ENCODE peak calls at places on chromosomes 4 and X, in four cellular contexts. C is BJ, E is fibroblast of the aortic adventitia, J is lower leg skin. I is an unnamed sample.
A peak's percentile ranks its signal among the peaks of the same experiment; 100 is the strongest.

GRCh38 chrX:54043084-54043483 is 1.2 kb downstream of the PHF8 start:
- DNase-seq in C (no peak), E (no peak), J (no peak), I (no peak)

GRCh38 chr4:168886361-168886760 is 123.7 kb downstream of the CBR4 start:
- DNase-seq in C (no peak), E (no peak), J (no peak), I (no peak)

GRCh38 chrX:40227111-40227510 is 129.4 kb upstream of the BCOR start:
- DNase-seq in C (no peak), E (no peak), J (no peak), I (no peak)

GRCh38 chrX:151713859-151714258 is 2.0 kb upstream of the FATE1 start:
- DNase-seq in C (no peak), E (peak; percentile 5), J (no peak), I (no peak)

GRCh38 chr4:30716158-30716557 is 4.0 kb upstream of the PCDH7 start:
- DNase-seq in C (no peak), E (peak; percentile 66), J (no peak), I (no peak)

GRCh38 chrX:109704563-109704962 is 28.5 kb downstream of the ACSL4 start:
- DNase-seq in C (no peak), E (no peak), J (no peak), I (no peak)

GRCh38 chr4:113596396-113596795 is 165.1 kb downstream of the CAMK2D start:
- DNase-seq in C (no peak), E (no peak), J (no peak), I (no peak)

GRCh38 chr4:10086506-10087120 is 30.0 kb downstream of the WDR1 start:
- DNase-seq in C (no peak), E (no peak), J (no peak), I (peak; percentile 24)

GRCh38 chrX:39201305-39201990 is 400.2 kb downstream of the MID1IP1 start:
- DNase-seq in C (no peak), E (peak; percentile 2), J (no peak), I (no peak)

GRCh38 chr4:75939890-75940691 is 722 bp downstream of the NAAA start:
- DNase-seq in C (no peak), E (peak; percentile 45), J (peak; percentile 93), I (peak; percentile 67)

GRCh38 chr4:82519072-82519471 is 42.7 kb downstream of the TMEM150C start:
- DNase-seq in C (no peak), E (peak; percentile 71), J (no peak), I (no peak)

DNA sequence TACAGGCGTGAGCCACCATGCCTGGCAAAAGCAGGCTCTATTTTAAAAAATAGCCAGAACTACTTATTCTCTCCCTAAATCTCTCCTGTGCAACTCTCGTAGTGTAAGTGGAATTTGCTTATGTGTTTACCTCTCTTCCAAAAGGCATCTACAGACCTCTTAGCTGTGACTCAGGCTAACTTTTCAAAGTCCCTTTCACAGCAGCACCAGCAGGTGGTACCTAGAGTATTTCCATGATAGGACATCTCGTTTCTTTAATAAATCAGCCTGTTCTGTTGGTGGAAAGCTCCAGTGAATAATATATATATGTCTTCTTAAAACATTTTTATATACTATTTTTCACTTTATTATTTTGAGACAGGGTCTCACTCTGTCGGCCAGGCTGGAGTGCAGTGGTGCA is 89.0 kb downstream of the NSUN7 start:
- DNase-seq in C (no peak), E (no peak), J (no peak), I (no peak)
- TF ChIP-seq CTCF in C (peak; percentile 17), E (no peak), J (no peak), I (no peak)

DNA sequence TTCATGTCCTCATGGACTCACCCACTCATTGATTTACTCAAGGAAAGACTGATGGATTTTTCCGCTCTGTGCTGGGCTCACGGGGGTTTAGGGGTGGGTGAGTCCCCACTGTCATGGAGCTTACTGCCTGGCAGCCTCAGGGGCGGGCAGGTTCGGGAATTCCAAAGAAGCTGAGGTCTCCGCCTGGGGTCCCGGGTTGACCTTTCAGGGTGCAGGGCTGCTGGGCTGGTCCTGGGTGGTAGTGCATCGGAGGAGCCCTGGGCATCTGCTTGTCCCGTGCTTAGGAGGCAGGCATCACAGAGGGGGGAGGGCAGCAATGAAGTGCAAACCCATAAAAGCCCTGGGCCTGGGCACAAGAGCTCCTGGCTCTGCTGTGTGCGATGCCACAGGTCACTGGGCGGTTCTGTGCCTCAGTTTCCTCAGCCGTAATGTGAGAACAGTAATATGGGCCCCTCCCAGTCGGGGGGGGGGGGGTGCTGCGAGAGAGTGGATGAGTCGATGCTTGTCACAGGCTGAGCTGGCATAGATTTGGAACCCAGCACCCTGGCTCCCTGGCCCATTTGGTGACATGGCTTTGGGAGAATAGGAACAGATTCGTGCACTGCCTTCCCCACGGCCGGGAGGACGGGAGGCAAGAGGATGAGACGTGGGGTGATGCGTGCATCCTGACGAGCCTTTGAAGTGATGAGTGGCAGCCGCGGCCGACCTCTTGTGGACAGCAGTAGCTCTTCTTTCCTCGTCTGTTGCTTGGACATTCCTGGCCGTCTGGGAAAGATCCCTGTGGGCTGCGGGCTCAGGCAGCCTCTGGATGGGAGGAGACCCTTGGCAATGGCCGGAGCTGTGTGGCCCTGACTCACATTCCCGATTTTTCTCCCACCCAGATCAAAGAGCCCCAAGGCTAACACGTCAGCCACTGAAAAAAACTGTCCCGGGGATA is 42.0 kb downstream of the PSAPL1 start:
- DNase-seq in C (no peak), E (peak; percentile 15), J (no peak), I (peak; percentile 41)
- TF ChIP-seq CTCF in C (peak; percentile 38), E (no peak), J (no peak), I (no peak)

DNA sequence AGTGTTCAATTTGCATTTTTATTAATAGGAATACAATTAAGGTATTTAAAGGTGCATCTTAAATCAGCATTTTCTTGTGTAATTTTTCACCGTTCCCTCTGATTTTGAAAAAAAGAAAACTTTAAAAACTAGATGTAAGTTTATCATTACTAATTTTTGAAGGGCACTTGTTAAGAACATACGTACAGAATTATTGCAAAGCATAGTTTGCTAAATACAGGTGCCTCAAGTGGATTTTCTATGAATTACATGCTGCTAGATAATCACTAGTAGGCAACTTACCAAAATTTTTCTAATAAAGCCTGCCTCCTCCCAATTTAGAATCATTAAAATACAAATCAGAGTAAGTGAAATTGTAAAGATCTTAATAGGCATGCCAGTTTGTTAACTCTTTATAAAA is 8.5 kb downstream of the CNKSR2 start:
- DNase-seq in C (no peak), E (peak; percentile 5), J (no peak), I (no peak)
- TF ChIP-seq CTCF in C (peak; percentile 9), E (peak; percentile 49), J (no peak), I (peak; percentile 38)

DNA sequence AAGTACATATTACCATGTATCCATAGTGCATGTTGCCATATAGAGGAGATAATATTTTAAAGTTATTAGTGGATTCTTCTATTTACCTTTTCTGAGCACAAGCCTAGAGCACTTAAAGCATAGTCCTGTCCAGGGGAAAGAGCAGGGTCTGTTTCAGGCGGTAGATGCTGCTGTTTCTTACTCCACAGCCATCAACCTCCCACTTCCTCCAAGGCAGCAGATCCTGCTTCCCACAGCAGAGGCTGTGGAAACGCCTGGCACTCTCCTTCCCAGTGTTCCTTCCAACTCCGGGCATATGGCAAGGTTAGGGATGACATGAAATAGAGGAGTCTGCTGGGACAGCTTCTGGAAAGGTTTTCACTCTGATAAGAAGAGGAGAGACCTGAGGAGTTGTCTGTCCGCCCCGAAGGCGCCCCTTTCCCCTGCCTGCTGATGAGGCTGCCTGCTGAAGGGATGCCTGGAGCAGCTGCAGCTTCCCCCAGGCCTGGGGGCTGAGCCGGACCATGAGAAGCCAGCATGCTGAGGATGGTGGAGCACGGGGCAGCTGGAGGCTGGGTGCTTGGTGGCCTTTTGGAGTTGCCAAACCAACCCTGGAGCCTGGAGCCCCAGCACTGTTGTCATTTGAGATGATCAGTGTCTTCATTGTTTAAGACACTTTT is 43.9 kb upstream of the SLC25A4 start:
- DNase-seq in C (no peak), E (no peak), J (no peak), I (no peak)
- TF ChIP-seq CTCF in C (no peak), E (no peak), J (no peak), I (no peak)

DNA sequence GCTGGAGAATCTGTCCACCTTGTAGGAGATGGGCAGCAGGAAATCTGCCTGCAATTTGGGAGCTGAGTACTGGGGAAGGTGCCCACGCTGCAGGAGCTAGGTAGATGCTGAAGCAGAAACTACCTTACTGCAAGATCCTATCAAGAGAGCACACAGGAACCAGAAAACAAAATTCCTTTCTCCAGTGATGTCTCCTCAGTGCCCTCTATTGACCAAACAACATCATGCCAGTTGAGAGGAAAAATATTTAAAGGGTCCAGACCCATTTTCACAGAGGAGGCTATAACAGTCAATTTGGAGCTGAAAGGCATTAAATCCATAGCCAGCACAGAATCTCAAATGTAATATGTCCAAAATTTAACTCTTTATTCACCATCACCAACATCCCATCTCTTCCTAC is 406.8 kb downstream of the SLITRK2 start:
- DNase-seq in C (no peak), E (no peak), J (no peak), I (no peak)
- TF ChIP-seq CTCF in C (no peak), E (no peak), J (no peak), I (no peak)

DNA sequence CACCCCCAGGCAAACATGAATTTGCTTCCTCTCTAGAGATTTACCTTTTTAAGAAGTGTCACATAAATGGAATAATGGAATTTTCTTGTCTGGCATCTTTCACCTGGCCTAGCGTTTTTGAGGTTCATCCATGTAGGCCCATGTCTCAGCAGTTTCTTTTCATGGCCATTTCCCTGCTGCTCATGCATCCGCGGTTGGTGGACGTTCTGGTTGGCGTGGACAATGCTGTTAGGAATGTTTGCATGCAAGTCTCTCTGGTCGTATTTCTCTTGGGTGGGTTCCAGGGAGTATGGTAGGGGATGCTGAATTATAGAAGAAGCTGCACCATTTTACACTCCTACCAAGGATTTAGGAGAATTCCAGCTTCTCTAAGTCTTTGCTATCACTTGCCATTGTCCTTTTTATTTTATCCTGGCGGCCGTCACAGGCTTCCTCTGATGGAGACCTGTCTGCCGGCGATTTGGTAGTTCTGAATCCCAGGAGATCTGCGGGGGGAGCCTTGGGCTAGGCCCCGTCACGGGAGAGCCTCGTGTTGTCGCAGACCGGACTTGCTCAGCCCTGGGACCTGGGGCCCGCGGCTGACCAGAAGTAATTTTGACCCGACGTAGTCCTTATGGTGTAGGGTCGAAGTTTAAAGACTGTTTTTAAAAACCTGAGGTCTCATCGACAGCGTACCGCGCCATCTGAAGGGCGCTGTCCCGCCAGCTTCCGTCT is 56.9 kb upstream of the TADA2B start:
- DNase-seq in C (no peak), E (peak; percentile 75), J (peak; percentile 89), I (no peak)
- TF ChIP-seq CTCF in C (no peak), E (no peak), J (no peak), I (no peak)

I was measured in CD14-positive monocyte.